ENCODE peak calls at places on chromosome X, in ten cellular contexts. T is PC-3, E is kidney tubule cell, R is sigmoid colon, U is EL, G is upper lobe of right lung, C is T-cell, O is right lobe of liver, Q is retina, A is fibroblast of lung. D is an unnamed sample.

GRCh38 chrX:107758231-107758766 is 17.3 kb downstream of the TSC22D3 start:
- DNase-seq in R (no peak), Q (no peak), O (no peak), T (no peak), A (no peak), C (no peak), U (no peak), G (no peak), E (no peak), D (no peak)

GRCh38 chrX:68991691-68992345 is 163.0 kb downstream of the EFNB1 start:
- DNase-seq in R (no peak), T (no peak), G (no peak), U (no peak), C (no peak), O (no peak), E (no peak), A (no peak), Q (no peak), D (no peak)

GRCh38 chrX:17692709-17693346 is 44.5 kb upstream of the SCML1 start:
- DNase-seq in T (peak), A (peak), Q (no peak), C (no peak), R (no peak), G (no peak), E (peak), U (peak), O (no peak), D (no peak)

GRCh38 chrX:55167124-55167523 is 53.0 kb upstream of the PAGE5 start:
- DNase-seq in R (no peak), T (peak), E (peak), O (no peak), U (peak), C (no peak), A (no peak), Q (no peak), G (no peak), D (no peak)

GRCh38 chrX:120749141-120749846 is 119.4 kb upstream of the C1GALT1C1 start:
- DNase-seq in G (no peak), T (no peak), E (no peak), Q (no peak), C (no peak), U (peak), O (no peak), R (no peak), A (no peak), D (no peak)

GRCh38 chrX:118901991-118902390 is 72.4 kb upstream of the LONRF3 start:
- DNase-seq in U (no peak), A (no peak), E (no peak), G (no peak), T (no peak), Q (no peak), O (no peak), R (no peak), C (no peak), D (no peak)

GRCh38 chrX:45351478-45351877 is 150.8 kb upstream of the DIPK2B start:
- DNase-seq in O (no peak), U (peak), G (no peak), C (no peak), T (peak), Q (no peak), R (no peak), A (peak), E (peak), D (no peak)

GRCh38 chrX:41666251-41666650 is 22.5 kb upstream of the GPR34 start:
- DNase-seq in O (no peak), U (peak), G (no peak), C (no peak), R (no peak), E (no peak), A (peak), Q (no peak), T (no peak), D (no peak)

GRCh38 chrX:150200361-150200760 is 162.8 kb upstream of the MAMLD1 start:
- DNase-seq in T (no peak), G (no peak), O (no peak), R (no peak), U (no peak), E (no peak), Q (no peak), A (no peak), C (no peak), D (no peak)

GRCh38 chrX:110086916-110087484 is 84.1 kb downstream of the TMEM164 start:
- DNase-seq in G (no peak), E (peak), T (peak), U (peak), R (no peak), A (peak), Q (no peak), O (no peak), C (no peak), D (no peak)

GRCh38 chrX:13305091-13305490 is 14.8 kb downstream of the ATXN3L start:
- DNase-seq in G (no peak), Q (no peak), R (no peak), A (no peak), T (no peak), C (no peak), U (no peak), O (no peak), E (no peak), D (no peak)

GRCh38 chrX:121570072-121570841 is 522.8 kb downstream of the GLUD2 start:
- DNase-seq in A (no peak), Q (no peak), E (peak), U (peak), O (peak), C (no peak), T (peak), G (no peak), R (no peak), D (no peak)

GRCh38 chrX:138930546-138930945 is 219.0 kb upstream of the FGF13 start:
- DNase-seq in G (no peak), U (no peak), Q (no peak), O (no peak), E (no peak), A (no peak), C (no peak), R (no peak), T (no peak), D (no peak)

GRCh38 chrX:150813922-150814321 is 84.5 kb downstream of the CD99L2 start:
- DNase-seq in E (no peak), O (no peak), G (no peak), R (no peak), T (no peak), C (no peak), A (no peak), U (peak), Q (no peak), D (no peak)

GRCh38 chrX:38919202-38919601 is 117.9 kb downstream of the MID1IP1 start:
- DNase-seq in R (no peak), Q (no peak), E (no peak), A (no peak), O (no peak), T (no peak), G (no peak), U (no peak), C (no peak), D (no peak)

GRCh38 chrX:136260801-136261200 is 9.6 kb upstream of the MAP7D3 start:
- DNase-seq in G (no peak), T (peak), C (no peak), Q (no peak), A (peak), E (peak), R (no peak), U (peak), O (no peak), D (no peak)

GRCh38 chrX:22122510-22122909 is 90.4 kb downstream of the PHEX start:
- DNase-seq in C (no peak), E (peak), T (peak), Q (no peak), G (no peak), A (peak), U (peak), R (no peak), O (no peak), D (no peak)

GRCh38 chrX:113741744-113742143 is 842.1 kb upstream of the HTR2C start:
- DNase-seq in R (no peak), O (no peak), C (no peak), T (peak), E (peak), G (no peak), U (peak), A (no peak), Q (no peak), D (no peak)

GRCh38 chrX:50747471-50747900 is 66.5 kb downstream of the SHROOM4 start:
- DNase-seq in T (peak), E (peak), G (no peak), U (peak), C (no peak), A (peak), Q (no peak), O (no peak), R (no peak), D (no peak)

GRCh38 chrX:150198776-150199175 is 164.3 kb upstream of the MAMLD1 start:
- DNase-seq in A (no peak), C (no peak), U (peak), G (no peak), R (no peak), Q (no peak), T (peak), O (no peak), E (peak), D (no peak)

GRCh38 chrX:20514358-20514757 is 247.6 kb upstream of the RPS6KA3 start:
- DNase-seq in E (peak), G (no peak), U (peak), A (peak), Q (no peak), O (no peak), T (peak), R (no peak), C (no peak), D (no peak)

GRCh38 chrX:57669961-57670360 is 10.1 kb downstream of the NLRP2B start:
- DNase-seq in C (no peak), E (no peak), A (no peak), T (no peak), Q (no peak), R (no peak), U (no peak), G (no peak), O (no peak), D (no peak)

GRCh38 chrX:69153060-69153730 is 12.1 kb downstream of the PJA1 start:
- DNase-seq in E (no peak), C (no peak), O (no peak), Q (no peak), T (no peak), A (peak), R (peak), G (no peak), U (peak), D (no peak)

GRCh38 chrX:31590581-31591113 is 518.8 kb upstream of the FTHL17 start:
- DNase-seq in C (no peak), O (no peak), T (peak), Q (no peak), R (no peak), G (no peak), E (peak), A (peak), U (peak), D (no peak)

GRCh38 chrX:21747523-21747922 is 10.4 kb downstream of the SMPX start:
- DNase-seq in G (no peak), E (no peak), R (no peak), U (no peak), O (no peak), Q (peak), T (no peak), A (no peak), C (no peak), D (no peak)

GRCh38 chrX:13270360-13270759 is 49.5 kb downstream of the ATXN3L start:
- DNase-seq in T (peak), U (no peak), O (no peak), A (no peak), G (no peak), C (no peak), Q (no peak), R (no peak), E (no peak), D (no peak)

GRCh38 chrX:40175416-40176255 is 77.9 kb upstream of the BCOR start:
- DNase-seq in R (peak), E (peak), G (peak), T (peak), O (peak), Q (peak), C (peak), U (peak), A (peak), D (peak)

GRCh38 chrX:30023451-30023850 is 191.9 kb upstream of the MAGEB2 start:
- DNase-seq in E (no peak), A (no peak), R (no peak), C (no peak), G (no peak), Q (no peak), U (peak), O (no peak), T (peak), D (no peak)

GRCh38 chrX:13647709-13648212 is 5.2 kb upstream of the TCEANC start:
- DNase-seq in Q (no peak), G (peak), R (peak), E (no peak), A (peak), C (peak), T (no peak), O (no peak), U (peak), D (peak)

GRCh38 chrX:96436105-96436504 is 248.5 kb upstream of the DIAPH2 start:
- DNase-seq in R (no peak), G (no peak), U (peak), C (no peak), Q (no peak), A (peak), O (no peak), T (peak), E (peak), D (no peak)

GRCh38 chrX:13808865-13809264 is 8.0 kb downstream of the GPM6B start:
- DNase-seq in Q (no peak), T (no peak), C (no peak), A (no peak), E (no peak), U (peak), G (no peak), R (no peak), O (no peak), D (no peak)

GRCh38 chrX:81232218-81232617 is 30.3 kb downstream of the SH3BGRL start:
- DNase-seq in O (no peak), T (no peak), A (no peak), R (no peak), G (no peak), E (no peak), Q (no peak), U (no peak), C (no peak), D (no peak)